ENCODE peak calls at places on chromosomes 16 and 17, in nine cellular contexts. M is HS-5; U is heart right ventricle; O is lower lobe of right lung; Z is activated CD4-positive, alpha-beta T cell treated with anti-CD3 and anti-CD28 coated beads for 48 hours; N is kidney tubule cell; W is occipital lobe; J is activated T-helper 1 cell treated with Interleukin-2 at 50 U/mL for 16 hours; L is activated T-cell treated with anti-CD3 and anti-CD28 coated beads for 48 hours. X is an unnamed sample.

GRCh38 chr17:5500804-5501391 is 14.5 kb downstream of the MIS12 start:
- DNase-seq in M (no peak), U (peak), O (peak), Z (peak), N (peak), W (peak), J (peak), L (peak), X (peak)

GRCh38 chr17:57551321-57552079 is 193.6 kb downstream of the CCDC182 start:
- DNase-seq in M (no peak), U (no peak), O (no peak), Z (no peak), N (no peak), W (no peak), J (no peak), L (no peak), X (no peak)

GRCh38 chr16:86165479-86165878 is 266.5 kb downstream of the IRF8 start:
- DNase-seq in M (no peak), U (no peak), O (no peak), Z (no peak), N (no peak), W (no peak), J (no peak), L (no peak), X (no peak)

GRCh38 chr16:57383276-57384247 is 11.3 kb downstream of the CX3CL1 start:
- DNase-seq in M (no peak), U (no peak), O (no peak), Z (no peak), N (peak), W (no peak), J (no peak), L (no peak), X (no peak)

GRCh38 chr17:1495265-1495664 is 2.8 kb upstream of the MYO1C start:
- DNase-seq in M (no peak), U (peak), O (no peak), Z (no peak), N (peak), W (no peak), J (no peak), L (no peak), X (no peak)

GRCh38 chr17:80961516-80961915 is 30.1 kb upstream of the CHMP6 start:
- DNase-seq in M (no peak), U (no peak), O (no peak), Z (no peak), N (no peak), W (no peak), J (no peak), L (no peak), X (no peak)

GRCh38 chr16:86621966-86622365 is 43.6 kb downstream of the FOXL1 start:
- DNase-seq in M (no peak), U (no peak), O (no peak), Z (no peak), N (no peak), W (no peak), J (no peak), L (no peak), X (no peak)

GRCh38 chr17:39608142-39608541 is 422 bp upstream of the NEUROD2 start:
- DNase-seq in M (no peak), U (no peak), O (no peak), Z (peak), N (no peak), W (no peak), J (no peak), L (no peak), X (no peak)

GRCh38 chr17:1931759-1932579 is 93.2 kb downstream of the RTN4RL1 start:
- DNase-seq in M (no peak), U (peak), O (no peak), Z (no peak), N (peak), W (peak), J (no peak), L (no peak), X (no peak)

GRCh38 chr17:71071837-71072236 is 902.5 kb downstream of the KCNJ2 start:
- DNase-seq in M (peak), U (no peak), O (no peak), Z (peak), N (peak), W (no peak), J (no peak), L (no peak), X (no peak)

GRCh38 chr17:64682261-64683181 is 20.4 kb upstream of the SMURF2 start:
- DNase-seq in M (peak), U (no peak), O (no peak), Z (no peak), N (peak), W (no peak), J (no peak), L (no peak), X (no peak)

GRCh38 chr16:15765880-15766279 is 90.9 kb downstream of the MYH11 start:
- DNase-seq in M (no peak), U (peak), O (no peak), Z (peak), N (peak), W (peak), J (no peak), L (no peak), X (no peak)

GRCh38 chr17:58679263-58680037 is 12.4 kb downstream of the TEX14 start:
- DNase-seq in M (no peak), U (peak), O (no peak), Z (no peak), N (peak), W (no peak), J (no peak), L (no peak), X (no peak)

GRCh38 chr17:66987059-66987616 is 22.6 kb downstream of the CACNG4 start:
- DNase-seq in M (no peak), U (no peak), O (no peak), Z (no peak), N (no peak), W (no peak), J (no peak), L (no peak), X (no peak)

GRCh38 chr16:87829123-87829980 is 40.0 kb downstream of the SLC7A5 start:
- DNase-seq in M (no peak), U (no peak), O (no peak), Z (no peak), N (no peak), W (no peak), J (no peak), L (no peak), X (no peak)

GRCh38 chr16:83561876-83562275 is 245.9 kb upstream of the HSBP1 start:
- DNase-seq in M (no peak), U (no peak), O (no peak), Z (no peak), N (peak), W (no peak), J (no peak), L (no peak), X (no peak)

GRCh38 chr16:75315907-75316306 is 64.5 kb upstream of the BCAR1 start:
- DNase-seq in M (no peak), U (no peak), O (no peak), Z (no peak), N (no peak), W (no peak), J (no peak), L (no peak), X (no peak)

GRCh38 chr17:78717431-78717980 is 64.6 kb downstream of the CYTH1 start:
- DNase-seq in M (no peak), U (no peak), O (no peak), Z (no peak), N (peak), W (peak), J (no peak), L (no peak), X (no peak)

GRCh38 chr17:19905514-19905913 is 37.8 kb upstream of the ULK2 start:
- DNase-seq in M (no peak), U (no peak), O (no peak), Z (no peak), N (peak), W (no peak), J (no peak), L (no peak), X (no peak)

X was measured in activated effector memory CD4-positive, alpha-beta T cell treated with Interleukin-2 at 50 U/mL for 16 hours.